ENCODE peak calls at places on chromosomes 5 and 9, in six cellular contexts. One of them, this sample, is unnamed.

GRCh38 chr5:171845857-171846785 is 60.5 kb downstream of the SMIM23 start:
- DNase-seq in lung: no peak
- DNase-seq in fibroblast of pulmonary artery: peak
- DNase-seq in nephron progenitor cell: no peak
- DNase-seq in GM12865: no peak
- DNase-seq in left ventricle myocardium inferior: peak
- DNase-seq in this sample: no peak

GRCh38 chr9:76516350-76516749 is 57.4 kb downstream of the GCNT1 start:
- DNase-seq in lung: no peak
- DNase-seq in fibroblast of pulmonary artery: no peak
- DNase-seq in nephron progenitor cell: no peak
- DNase-seq in GM12865: no peak
- DNase-seq in left ventricle myocardium inferior: no peak
- DNase-seq in this sample: no peak

GRCh38 chr9:77194423-77194822 is 17.1 kb downstream of the VPS13A start:
- DNase-seq in lung: no peak
- DNase-seq in fibroblast of pulmonary artery: no peak
- DNase-seq in nephron progenitor cell: no peak
- DNase-seq in GM12865: no peak
- DNase-seq in left ventricle myocardium inferior: no peak
- DNase-seq in this sample: no peak

GRCh38 chr5:79488775-79489174 is 25.2 kb downstream of the HOMER1 start:
- DNase-seq in lung: no peak
- DNase-seq in fibroblast of pulmonary artery: peak
- DNase-seq in nephron progenitor cell: no peak
- DNase-seq in GM12865: no peak
- DNase-seq in left ventricle myocardium inferior: no peak
- DNase-seq in this sample: no peak

GRCh38 chr5:60339691-60340191 is 360.2 kb downstream of the DEPDC1B start:
- DNase-seq in lung: no peak
- DNase-seq in fibroblast of pulmonary artery: peak
- DNase-seq in nephron progenitor cell: no peak
- DNase-seq in GM12865: no peak
- DNase-seq in left ventricle myocardium inferior: peak
- DNase-seq in this sample: no peak

GRCh38 chr5:146233441-146233840 is 30.0 kb downstream of the RBM27 start:
- DNase-seq in lung: no peak
- DNase-seq in fibroblast of pulmonary artery: no peak
- DNase-seq in nephron progenitor cell: no peak
- DNase-seq in GM12865: no peak
- DNase-seq in left ventricle myocardium inferior: peak
- DNase-seq in this sample: no peak

GRCh38 chr5:170306381-170306790 is 8.8 kb upstream of the LCP2 start:
- DNase-seq in lung: no peak
- DNase-seq in fibroblast of pulmonary artery: peak
- DNase-seq in nephron progenitor cell: no peak
- DNase-seq in GM12865: peak
- DNase-seq in left ventricle myocardium inferior: peak
- DNase-seq in this sample: no peak

GRCh38 chr9:76419782-76420380 is 25.7 kb upstream of the RFK start:
- DNase-seq in lung: no peak
- DNase-seq in fibroblast of pulmonary artery: peak
- DNase-seq in nephron progenitor cell: no peak
- DNase-seq in GM12865: peak
- DNase-seq in left ventricle myocardium inferior: no peak
- DNase-seq in this sample: no peak

GRCh38 chr5:87394407-87394806 is 18.3 kb downstream of the CCNH start:
- DNase-seq in lung: no peak
- DNase-seq in fibroblast of pulmonary artery: peak
- DNase-seq in nephron progenitor cell: no peak
- DNase-seq in GM12865: no peak
- DNase-seq in left ventricle myocardium inferior: no peak
- DNase-seq in this sample: no peak

GRCh38 chr5:86546582-86546981 is 71.2 kb upstream of the COX7C start:
- DNase-seq in lung: no peak
- DNase-seq in fibroblast of pulmonary artery: no peak
- DNase-seq in nephron progenitor cell: no peak
- DNase-seq in GM12865: no peak
- DNase-seq in left ventricle myocardium inferior: no peak
- DNase-seq in this sample: no peak

GRCh38 chr5:171344936-171345608 is 36.0 kb downstream of the TLX3 start:
- DNase-seq in lung: no peak
- DNase-seq in fibroblast of pulmonary artery: no peak
- DNase-seq in nephron progenitor cell: no peak
- DNase-seq in GM12865: no peak
- DNase-seq in left ventricle myocardium inferior: no peak
- DNase-seq in this sample: no peak

GRCh38 chr9:88064554-88064953 is 73.7 kb downstream of the SPATA31C2 start:
- DNase-seq in lung: no peak
- DNase-seq in fibroblast of pulmonary artery: no peak
- DNase-seq in nephron progenitor cell: no peak
- DNase-seq in GM12865: no peak
- DNase-seq in left ventricle myocardium inferior: no peak
- DNase-seq in this sample: no peak

GRCh38 chr5:473344-474192 is 30.6 kb downstream of the EXOC3 start:
- DNase-seq in lung: peak
- DNase-seq in fibroblast of pulmonary artery: peak
- DNase-seq in nephron progenitor cell: peak
- DNase-seq in GM12865: peak
- DNase-seq in left ventricle myocardium inferior: peak
- DNase-seq in this sample: no peak

GRCh38 chr5:40475546-40475945 is 204.2 kb upstream of the PTGER4 start:
- DNase-seq in lung: no peak
- DNase-seq in fibroblast of pulmonary artery: no peak
- DNase-seq in nephron progenitor cell: no peak
- DNase-seq in GM12865: no peak
- DNase-seq in left ventricle myocardium inferior: no peak
- DNase-seq in this sample: no peak

GRCh38 chr5:53261245-53261644 is 151.7 kb upstream of the MOCS2 start:
- DNase-seq in lung: no peak
- DNase-seq in fibroblast of pulmonary artery: no peak
- DNase-seq in nephron progenitor cell: no peak
- DNase-seq in GM12865: no peak
- DNase-seq in left ventricle myocardium inferior: no peak
- DNase-seq in this sample: no peak

DNA sequence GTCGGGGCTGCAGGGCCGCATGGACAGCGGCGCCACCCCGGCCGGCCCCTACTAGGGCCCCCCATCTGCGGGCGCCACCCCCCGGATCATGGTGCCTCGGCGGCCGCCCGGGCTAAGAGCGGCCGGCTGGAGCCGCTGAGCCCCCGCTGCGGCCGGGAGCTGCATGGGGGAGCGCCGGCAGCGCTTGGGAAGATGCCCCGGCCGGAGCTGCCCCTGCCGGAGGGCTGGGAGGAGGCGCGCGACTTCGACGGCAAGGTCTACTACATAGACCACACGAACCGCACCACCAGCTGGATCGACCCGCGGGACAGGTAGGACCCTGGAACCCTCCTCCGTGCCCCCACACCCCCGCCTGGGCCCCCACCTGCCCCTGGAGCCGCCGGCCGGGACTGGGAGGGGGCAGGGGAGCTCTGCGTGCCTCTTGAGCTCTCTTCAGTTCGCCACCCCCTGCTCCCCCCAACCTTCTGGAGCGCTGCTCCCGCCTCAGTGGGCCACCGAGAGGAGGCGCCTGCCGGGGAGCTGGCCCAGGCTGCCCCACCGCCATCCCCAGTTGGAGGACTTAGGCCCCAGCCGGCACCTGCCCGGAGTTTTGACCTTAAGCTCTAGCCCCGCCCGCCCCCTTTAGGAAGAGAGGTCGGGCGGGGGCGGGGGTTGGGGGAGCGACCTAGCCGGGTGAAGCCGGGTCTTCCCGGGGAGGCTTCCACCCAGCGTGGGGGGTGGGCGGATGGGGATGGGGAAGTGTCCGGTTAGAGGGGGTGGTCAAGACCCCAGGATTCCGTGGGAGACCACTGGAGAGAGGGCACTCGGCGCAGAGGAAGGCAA is 727 bp downstream of the WWC1 start:
- DNase-seq in lung: no peak
- DNase-seq in fibroblast of pulmonary artery: no peak
- DNase-seq in nephron progenitor cell: peak
- DNase-seq in GM12865: peak
- DNase-seq in left ventricle myocardium inferior: no peak
- DNase-seq in this sample: peak
- TF ChIP-seq CTCF in lung: no peak
- TF ChIP-seq CTCF in fibroblast of pulmonary artery: no peak
- TF ChIP-seq CTCF in nephron progenitor cell: no peak
- TF ChIP-seq CTCF in GM12865: peak
- TF ChIP-seq CTCF in left ventricle myocardium inferior: no peak
- TF ChIP-seq CTCF in this sample: peak

GRCh38 chr5:58477760-58478159 is 13.5 kb upstream of the GAPT start:
- DNase-seq in lung: no peak
- DNase-seq in fibroblast of pulmonary artery: peak
- DNase-seq in nephron progenitor cell: no peak
- DNase-seq in GM12865: no peak
- DNase-seq in left ventricle myocardium inferior: no peak
- DNase-seq in this sample: no peak
- TF ChIP-seq CTCF in lung: no peak
- TF ChIP-seq CTCF in fibroblast of pulmonary artery: peak
- TF ChIP-seq CTCF in nephron progenitor cell: no peak
- TF ChIP-seq CTCF in GM12865: no peak
- TF ChIP-seq CTCF in left ventricle myocardium inferior: peak
- TF ChIP-seq CTCF in this sample: peak

GRCh38 chr9:124145903-124146575 is 111.7 kb upstream of the NEK6 start:
- DNase-seq in lung: no peak
- DNase-seq in fibroblast of pulmonary artery: peak
- DNase-seq in nephron progenitor cell: no peak
- DNase-seq in GM12865: no peak
- DNase-seq in left ventricle myocardium inferior: no peak
- DNase-seq in this sample: no peak
- TF ChIP-seq CTCF in lung: no peak
- TF ChIP-seq CTCF in fibroblast of pulmonary artery: no peak
- TF ChIP-seq CTCF in nephron progenitor cell: no peak
- TF ChIP-seq CTCF in GM12865: no peak
- TF ChIP-seq CTCF in left ventricle myocardium inferior: no peak
- TF ChIP-seq CTCF in this sample: no peak

GRCh38 chr5:154868702-154869101 is 10.3 kb downstream of the CNOT8 start:
- DNase-seq in lung: no peak
- DNase-seq in fibroblast of pulmonary artery: no peak
- DNase-seq in nephron progenitor cell: no peak
- DNase-seq in GM12865: no peak
- DNase-seq in left ventricle myocardium inferior: no peak
- DNase-seq in this sample: no peak

GRCh38 chr5:154863291-154864080 is 5.1 kb downstream of the CNOT8 start:
- DNase-seq in lung: no peak
- DNase-seq in fibroblast of pulmonary artery: no peak
- DNase-seq in nephron progenitor cell: no peak
- DNase-seq in GM12865: no peak
- DNase-seq in left ventricle myocardium inferior: no peak
- DNase-seq in this sample: no peak

GRCh38 chr5:154865466-154866184 is 7.2 kb downstream of the CNOT8 start:
- DNase-seq in lung: no peak
- DNase-seq in fibroblast of pulmonary artery: peak
- DNase-seq in nephron progenitor cell: no peak
- DNase-seq in GM12865: no peak
- DNase-seq in left ventricle myocardium inferior: no peak
- DNase-seq in this sample: no peak

GRCh38 chr5:154862766-154863165 is 4.3 kb downstream of the CNOT8 start:
- DNase-seq in lung: no peak
- DNase-seq in fibroblast of pulmonary artery: no peak
- DNase-seq in nephron progenitor cell: no peak
- DNase-seq in GM12865: peak
- DNase-seq in left ventricle myocardium inferior: no peak
- DNase-seq in this sample: no peak

DNA sequence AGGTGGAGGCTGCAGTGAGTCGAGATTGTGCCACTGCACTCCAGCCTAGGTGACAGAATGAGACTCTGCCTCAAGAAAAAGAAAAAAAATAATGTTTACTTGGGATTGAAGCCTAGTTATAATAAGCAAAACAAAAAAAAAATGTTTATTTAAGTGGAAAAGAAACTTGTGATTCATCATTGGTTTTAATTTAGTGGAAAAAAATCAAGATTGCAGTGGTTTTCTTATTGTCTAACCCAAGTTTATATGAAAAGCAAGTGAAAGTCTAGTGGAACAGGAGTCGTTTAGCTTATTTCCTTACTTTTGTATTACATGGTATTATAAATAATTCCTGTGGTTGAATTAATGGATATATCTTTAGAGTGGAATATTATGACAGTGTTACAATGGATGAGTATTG is 8.4 kb downstream of the CNOT8 start:
- DNase-seq in lung: no peak
- DNase-seq in fibroblast of pulmonary artery: no peak
- DNase-seq in nephron progenitor cell: no peak
- DNase-seq in GM12865: no peak
- DNase-seq in left ventricle myocardium inferior: no peak
- DNase-seq in this sample: no peak
- TF ChIP-seq CTCF in lung: no peak
- TF ChIP-seq CTCF in fibroblast of pulmonary artery: no peak
- TF ChIP-seq CTCF in nephron progenitor cell: no peak
- TF ChIP-seq CTCF in GM12865: no peak
- TF ChIP-seq CTCF in left ventricle myocardium inferior: no peak
- TF ChIP-seq CTCF in this sample: no peak

GRCh38 chr5:174895360-174895759 is 171.0 kb downstream of the MSX2 start:
- DNase-seq in lung: no peak
- DNase-seq in fibroblast of pulmonary artery: no peak
- DNase-seq in nephron progenitor cell: no peak
- DNase-seq in GM12865: no peak
- DNase-seq in left ventricle myocardium inferior: no peak
- DNase-seq in this sample: no peak
- TF ChIP-seq CTCF in lung: no peak
- TF ChIP-seq CTCF in fibroblast of pulmonary artery: no peak
- TF ChIP-seq CTCF in nephron progenitor cell: no peak
- TF ChIP-seq CTCF in GM12865: no peak
- TF ChIP-seq CTCF in left ventricle myocardium inferior: no peak
- TF ChIP-seq CTCF in this sample: no peak

GRCh38 chr9:134716067-134716466 is 74.5 kb downstream of the COL5A1 start:
- DNase-seq in lung: no peak
- DNase-seq in fibroblast of pulmonary artery: no peak
- DNase-seq in nephron progenitor cell: no peak
- DNase-seq in GM12865: no peak
- DNase-seq in left ventricle myocardium inferior: no peak
- DNase-seq in this sample: no peak
- TF ChIP-seq CTCF in lung: no peak
- TF ChIP-seq CTCF in fibroblast of pulmonary artery: no peak
- TF ChIP-seq CTCF in nephron progenitor cell: no peak
- TF ChIP-seq CTCF in GM12865: no peak
- TF ChIP-seq CTCF in left ventricle myocardium inferior: no peak
- TF ChIP-seq CTCF in this sample: no peak

DNA sequence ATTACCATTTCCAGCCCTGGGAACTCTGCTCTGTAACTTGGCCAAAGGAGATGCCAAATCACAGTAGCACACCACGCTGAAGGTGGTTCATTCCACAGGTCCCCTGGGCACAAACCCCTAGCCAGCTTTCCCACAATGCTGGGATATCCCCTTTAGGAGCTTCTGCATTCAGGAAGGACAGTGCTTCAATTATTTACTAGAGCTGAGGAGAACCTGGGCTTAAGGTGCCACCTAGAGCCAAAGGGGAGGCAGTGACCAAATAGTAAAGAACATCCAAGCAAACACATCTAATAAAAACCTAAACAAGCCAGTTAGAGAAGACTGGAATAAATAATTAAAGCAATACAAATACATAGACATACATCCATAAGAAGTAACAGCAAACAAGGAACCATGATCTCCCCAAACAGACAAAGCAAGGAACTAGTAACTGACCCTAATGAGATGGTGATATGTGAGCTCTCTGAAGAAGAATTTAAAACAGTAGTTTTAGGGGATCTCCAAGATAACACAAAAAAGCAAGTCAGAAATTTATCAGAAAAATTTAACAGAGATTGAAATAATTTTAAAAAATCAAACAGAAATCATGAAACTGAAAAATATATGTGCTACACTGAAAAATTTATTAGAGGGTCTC is 14.6 kb downstream of the KIF4B start:
- DNase-seq in lung: no peak
- DNase-seq in fibroblast of pulmonary artery: peak
- DNase-seq in nephron progenitor cell: no peak
- DNase-seq in GM12865: peak
- DNase-seq in left ventricle myocardium inferior: no peak
- DNase-seq in this sample: no peak
- TF ChIP-seq CTCF in lung: no peak
- TF ChIP-seq CTCF in fibroblast of pulmonary artery: peak
- TF ChIP-seq CTCF in nephron progenitor cell: no peak
- TF ChIP-seq CTCF in GM12865: peak
- TF ChIP-seq CTCF in left ventricle myocardium inferior: no peak
- TF ChIP-seq CTCF in this sample: peak